ENCODE peak calls at places on chromosomes 13 and 19, in seven cellular contexts. G is AG08395, L is type B pancreatic cell, Q is SW 1271, E is fibroblast of pulmonary artery, C is RPMI7951, N is amygdala. R is an unnamed sample.

GRCh38 chr13:46469064-46469463 is 82.0 kb upstream of the RUBCNL start:
- DNase-seq in G (peak), L (no peak), Q (no peak), E (peak), C (peak), N (no peak), R (peak)

GRCh38 chr13:60164490-60164889 is 762 bp upstream of the DIAPH3 start:
- DNase-seq in G (no peak), L (no peak), Q (no peak), E (peak), C (no peak), N (no peak), R (peak)

GRCh38 chr13:49858183-49858856 is 65.8 kb upstream of the KPNA3 start:
- DNase-seq in G (peak), L (no peak), Q (peak), E (peak), C (peak), N (no peak), R (peak)

GRCh38 chr19:56597696-56598095 is 2.6 kb downstream of the ZNF71 start:
- DNase-seq in G (no peak), L (no peak), Q (no peak), E (no peak), C (no peak), N (no peak), R (peak)

GRCh38 chr19:29514525-29515232 is 11.1 kb upstream of the VSTM2B start:
- DNase-seq in G (no peak), L (no peak), Q (no peak), E (no peak), C (no peak), N (no peak), R (no peak)

GRCh38 chr13:41905600-41906254 is 55.2 kb downstream of the VWA8 start:
- DNase-seq in G (peak), L (no peak), Q (peak), E (peak), C (peak), N (no peak), R (peak)

GRCh38 chr19:52735734-52736133 is 890 bp upstream of the ZNF611 start:
- DNase-seq in G (no peak), L (no peak), Q (no peak), E (peak), C (peak), N (peak), R (peak)

GRCh38 chr13:39859898-39860297 is 204.4 kb downstream of the COG6 start:
- DNase-seq in G (no peak), L (no peak), Q (no peak), E (no peak), C (no peak), N (no peak), R (no peak)

GRCh38 chr13:98942997-98943396 is 34.9 kb downstream of the DOCK9 start:
- DNase-seq in G (peak), L (no peak), Q (no peak), E (no peak), C (no peak), N (no peak), R (no peak)

GRCh38 chr13:49821216-49821820 is 28.8 kb upstream of the KPNA3 start:
- DNase-seq in G (no peak), L (no peak), Q (no peak), E (peak), C (peak), N (no peak), R (no peak)

GRCh38 chr13:61414686-61415664 is 674 bp downstream of the PCDH20 start:
- DNase-seq in G (no peak), L (peak), Q (no peak), E (peak), C (no peak), N (peak), R (peak)

GRCh38 chr13:75294110-75294509 is 187.9 kb downstream of the TBC1D4 start:
- DNase-seq in G (no peak), L (no peak), Q (no peak), E (no peak), C (no peak), N (no peak), R (no peak)

GRCh38 chr19:33758541-33759013 is 38.1 kb upstream of the KCTD15 start:
- DNase-seq in G (no peak), L (no peak), Q (no peak), E (no peak), C (peak), N (no peak), R (peak)

GRCh38 chr19:35462476-35462953 is 14.5 kb downstream of the FFAR2 start:
- DNase-seq in G (no peak), L (no peak), Q (no peak), E (no peak), C (no peak), N (no peak), R (no peak)

GRCh38 chr19:280541-281007 is 10.6 kb downstream of the PLPP2 start:
- DNase-seq in G (no peak), L (peak), Q (no peak), E (no peak), C (no peak), N (no peak), R (no peak)

GRCh38 chr19:52542984-52543664 is 15.7 kb downstream of the ZNF808 start:
- DNase-seq in G (no peak), L (no peak), Q (no peak), E (no peak), C (peak), N (no peak), R (peak)

GRCh38 chr19:1855040-1855827 is 7.0 kb upstream of the REXO1 start:
- DNase-seq in G (peak), L (no peak), Q (peak), E (peak), C (peak), N (peak), R (peak)

GRCh38 chr19:51712461-51713081 is 11.2 kb downstream of the HAS1 start:
- DNase-seq in G (peak), L (no peak), Q (no peak), E (peak), C (peak), N (no peak), R (peak)

GRCh38 chr19:2547721-2548120 is 71.8 kb downstream of the GADD45B start:
- DNase-seq in G (no peak), L (no peak), Q (no peak), E (no peak), C (no peak), N (no peak), R (no peak)

GRCh38 chr19:12232961-12233360 is 61.7 kb downstream of the ZNF44 start:
- DNase-seq in G (no peak), L (no peak), Q (no peak), E (no peak), C (no peak), N (no peak), R (no peak)

GRCh38 chr19:36059180-36059910 is 4.6 kb downstream of the WDR62 start:
- DNase-seq in G (no peak), L (no peak), Q (no peak), E (no peak), C (no peak), N (no peak), R (no peak)

GRCh38 chr19:41222240-41222639 is 3.2 kb downstream of the AXL start:
- DNase-seq in G (no peak), L (no peak), Q (no peak), E (no peak), C (peak), N (no peak), R (no peak)

GRCh38 chr19:46932346-46932745 is 71.5 kb downstream of the ARHGAP35 start:
- DNase-seq in G (peak), L (no peak), Q (no peak), E (peak), C (peak), N (no peak), R (peak)

GRCh38 chr19:21468791-21469190 is 36.6 kb upstream of the ZNF429 start:
- DNase-seq in G (no peak), L (peak), Q (no peak), E (no peak), C (no peak), N (no peak), R (no peak)

R was measured in choroid plexus epithelial cell.